ENCODE peak calls at places on chromosomes 6 and 20, in seven cellular contexts. One of them, this sample, is unnamed.

GRCh38 chr6:79525272-79526100 is 11.7 kb downstream of the LCA5 start:
- DNase-seq in MV-4-11: no peak
- DNase-seq in Panc1: no peak
- DNase-seq in glomerular endothelial cell: no peak
- DNase-seq in SK-N-SH: no peak
- DNase-seq in activated CD4-positive, alpha-beta T cell treated with anti-CD3 and anti-CD28 coated beads, Interleukin-2, amount 10 ng/mL, durations not matched to agents 7 days and 5 days: no peak
- DNase-seq in heart left ventricle: peak
- DNase-seq in this sample: no peak

GRCh38 chr20:60482201-60482600 is 524.0 kb downstream of the CDH26 start:
- DNase-seq in MV-4-11: no peak
- DNase-seq in Panc1: no peak
- DNase-seq in glomerular endothelial cell: no peak
- DNase-seq in SK-N-SH: no peak
- DNase-seq in activated CD4-positive, alpha-beta T cell treated with anti-CD3 and anti-CD28 coated beads, Interleukin-2, amount 10 ng/mL, durations not matched to agents 7 days and 5 days: no peak
- DNase-seq in heart left ventricle: no peak
- DNase-seq in this sample: no peak

GRCh38 chr6:128882991-128883571 is at the start of gene LAMA2:
- DNase-seq in MV-4-11: no peak
- DNase-seq in Panc1: no peak
- DNase-seq in glomerular endothelial cell: peak
- DNase-seq in SK-N-SH: peak
- DNase-seq in activated CD4-positive, alpha-beta T cell treated with anti-CD3 and anti-CD28 coated beads, Interleukin-2, amount 10 ng/mL, durations not matched to agents 7 days and 5 days: no peak
- DNase-seq in heart left ventricle: peak
- DNase-seq in this sample: peak

GRCh38 chr6:1578293-1578745 is 31.4 kb upstream of the FOXC1 start:
- DNase-seq in MV-4-11: no peak
- DNase-seq in Panc1: no peak
- DNase-seq in glomerular endothelial cell: no peak
- DNase-seq in SK-N-SH: no peak
- DNase-seq in activated CD4-positive, alpha-beta T cell treated with anti-CD3 and anti-CD28 coated beads, Interleukin-2, amount 10 ng/mL, durations not matched to agents 7 days and 5 days: no peak
- DNase-seq in heart left ventricle: no peak
- DNase-seq in this sample: no peak

GRCh38 chr6:56450882-56451739 is 191.6 kb downstream of the DST start:
- DNase-seq in MV-4-11: no peak
- DNase-seq in Panc1: no peak
- DNase-seq in glomerular endothelial cell: no peak
- DNase-seq in SK-N-SH: no peak
- DNase-seq in activated CD4-positive, alpha-beta T cell treated with anti-CD3 and anti-CD28 coated beads, Interleukin-2, amount 10 ng/mL, durations not matched to agents 7 days and 5 days: no peak
- DNase-seq in heart left ventricle: peak
- DNase-seq in this sample: no peak

GRCh38 chr6:115999256-115999655 is 61.4 kb downstream of the FRK start:
- DNase-seq in MV-4-11: no peak
- DNase-seq in Panc1: no peak
- DNase-seq in glomerular endothelial cell: no peak
- DNase-seq in SK-N-SH: no peak
- DNase-seq in activated CD4-positive, alpha-beta T cell treated with anti-CD3 and anti-CD28 coated beads, Interleukin-2, amount 10 ng/mL, durations not matched to agents 7 days and 5 days: no peak
- DNase-seq in heart left ventricle: no peak
- DNase-seq in this sample: no peak

GRCh38 chr6:41574002-41574401 is 27.8 kb downstream of the FOXP4 start:
- DNase-seq in MV-4-11: peak
- DNase-seq in Panc1: no peak
- DNase-seq in glomerular endothelial cell: no peak
- DNase-seq in SK-N-SH: no peak
- DNase-seq in activated CD4-positive, alpha-beta T cell treated with anti-CD3 and anti-CD28 coated beads, Interleukin-2, amount 10 ng/mL, durations not matched to agents 7 days and 5 days: no peak
- DNase-seq in heart left ventricle: no peak
- DNase-seq in this sample: no peak

GRCh38 chr6:40577672-40578071 is 9.5 kb downstream of the LRFN2 start:
- DNase-seq in MV-4-11: no peak
- DNase-seq in Panc1: no peak
- DNase-seq in glomerular endothelial cell: no peak
- DNase-seq in SK-N-SH: no peak
- DNase-seq in activated CD4-positive, alpha-beta T cell treated with anti-CD3 and anti-CD28 coated beads, Interleukin-2, amount 10 ng/mL, durations not matched to agents 7 days and 5 days: no peak
- DNase-seq in heart left ventricle: no peak
- DNase-seq in this sample: no peak

GRCh38 chr6:165732696-165733486 is 69.8 kb upstream of the PDE10A start:
- DNase-seq in MV-4-11: no peak
- DNase-seq in Panc1: no peak
- DNase-seq in glomerular endothelial cell: no peak
- DNase-seq in SK-N-SH: no peak
- DNase-seq in activated CD4-positive, alpha-beta T cell treated with anti-CD3 and anti-CD28 coated beads, Interleukin-2, amount 10 ng/mL, durations not matched to agents 7 days and 5 days: no peak
- DNase-seq in heart left ventricle: no peak
- DNase-seq in this sample: no peak

GRCh38 chr20:44054849-44055248 is 132.1 kb downstream of the JPH2 start:
- DNase-seq in MV-4-11: no peak
- DNase-seq in Panc1: no peak
- DNase-seq in glomerular endothelial cell: no peak
- DNase-seq in SK-N-SH: no peak
- DNase-seq in activated CD4-positive, alpha-beta T cell treated with anti-CD3 and anti-CD28 coated beads, Interleukin-2, amount 10 ng/mL, durations not matched to agents 7 days and 5 days: no peak
- DNase-seq in heart left ventricle: no peak
- DNase-seq in this sample: no peak

GRCh38 chr6:81613606-81614005 is 138.9 kb downstream of the TENT5A start:
- DNase-seq in MV-4-11: peak
- DNase-seq in Panc1: no peak
- DNase-seq in glomerular endothelial cell: no peak
- DNase-seq in SK-N-SH: no peak
- DNase-seq in activated CD4-positive, alpha-beta T cell treated with anti-CD3 and anti-CD28 coated beads, Interleukin-2, amount 10 ng/mL, durations not matched to agents 7 days and 5 days: no peak
- DNase-seq in heart left ventricle: no peak
- DNase-seq in this sample: no peak

GRCh38 chr6:169701218-169701952 is 444 bp downstream of the WDR27 start:
- DNase-seq in MV-4-11: no peak
- DNase-seq in Panc1: no peak
- DNase-seq in glomerular endothelial cell: no peak
- DNase-seq in SK-N-SH: peak
- DNase-seq in activated CD4-positive, alpha-beta T cell treated with anti-CD3 and anti-CD28 coated beads, Interleukin-2, amount 10 ng/mL, durations not matched to agents 7 days and 5 days: no peak
- DNase-seq in heart left ventricle: no peak
- DNase-seq in this sample: no peak

GRCh38 chr20:59525500-59526241 is 78.7 kb upstream of the PHACTR3 start:
- DNase-seq in MV-4-11: no peak
- DNase-seq in Panc1: no peak
- DNase-seq in glomerular endothelial cell: no peak
- DNase-seq in SK-N-SH: peak
- DNase-seq in activated CD4-positive, alpha-beta T cell treated with anti-CD3 and anti-CD28 coated beads, Interleukin-2, amount 10 ng/mL, durations not matched to agents 7 days and 5 days: peak
- DNase-seq in heart left ventricle: peak
- DNase-seq in this sample: peak

GRCh38 chr6:170545405-170545804 is 7.7 kb downstream of the PSMB1 start:
- DNase-seq in MV-4-11: no peak
- DNase-seq in Panc1: no peak
- DNase-seq in glomerular endothelial cell: no peak
- DNase-seq in SK-N-SH: no peak
- DNase-seq in activated CD4-positive, alpha-beta T cell treated with anti-CD3 and anti-CD28 coated beads, Interleukin-2, amount 10 ng/mL, durations not matched to agents 7 days and 5 days: no peak
- DNase-seq in heart left ventricle: no peak
- DNase-seq in this sample: no peak

GRCh38 chr20:41304002-41304401 is 13.5 kb downstream of the ZHX3 start:
- DNase-seq in MV-4-11: peak
- DNase-seq in Panc1: no peak
- DNase-seq in glomerular endothelial cell: no peak
- DNase-seq in SK-N-SH: no peak
- DNase-seq in activated CD4-positive, alpha-beta T cell treated with anti-CD3 and anti-CD28 coated beads, Interleukin-2, amount 10 ng/mL, durations not matched to agents 7 days and 5 days: no peak
- DNase-seq in heart left ventricle: no peak
- DNase-seq in this sample: no peak

GRCh38 chr20:44746367-44747165 is 901 bp downstream of the KCNK15 start:
- DNase-seq in MV-4-11: no peak
- DNase-seq in Panc1: no peak
- DNase-seq in glomerular endothelial cell: no peak
- DNase-seq in SK-N-SH: peak
- DNase-seq in activated CD4-positive, alpha-beta T cell treated with anti-CD3 and anti-CD28 coated beads, Interleukin-2, amount 10 ng/mL, durations not matched to agents 7 days and 5 days: no peak
- DNase-seq in heart left ventricle: no peak
- DNase-seq in this sample: no peak

GRCh38 chr20:50149481-50150254 is 3.9 kb downstream of the PEDS1 start:
- DNase-seq in MV-4-11: no peak
- DNase-seq in Panc1: no peak
- DNase-seq in glomerular endothelial cell: no peak
- DNase-seq in SK-N-SH: no peak
- DNase-seq in activated CD4-positive, alpha-beta T cell treated with anti-CD3 and anti-CD28 coated beads, Interleukin-2, amount 10 ng/mL, durations not matched to agents 7 days and 5 days: no peak
- DNase-seq in heart left ventricle: no peak
- DNase-seq in this sample: no peak

GRCh38 chr6:4396032-4396431 is 260.7 kb upstream of the ECI2 start:
- DNase-seq in MV-4-11: no peak
- DNase-seq in Panc1: no peak
- DNase-seq in glomerular endothelial cell: no peak
- DNase-seq in SK-N-SH: no peak
- DNase-seq in activated CD4-positive, alpha-beta T cell treated with anti-CD3 and anti-CD28 coated beads, Interleukin-2, amount 10 ng/mL, durations not matched to agents 7 days and 5 days: no peak
- DNase-seq in heart left ventricle: no peak
- DNase-seq in this sample: no peak

GRCh38 chr6:169293196-169293595 is 39.5 kb upstream of the THBS2 start:
- DNase-seq in MV-4-11: peak
- DNase-seq in Panc1: no peak
- DNase-seq in glomerular endothelial cell: no peak
- DNase-seq in SK-N-SH: no peak
- DNase-seq in activated CD4-positive, alpha-beta T cell treated with anti-CD3 and anti-CD28 coated beads, Interleukin-2, amount 10 ng/mL, durations not matched to agents 7 days and 5 days: no peak
- DNase-seq in heart left ventricle: no peak
- DNase-seq in this sample: no peak

GRCh38 chr20:10239954-10240353 is 21.3 kb downstream of the SNAP25 start:
- DNase-seq in MV-4-11: peak
- DNase-seq in Panc1: no peak
- DNase-seq in glomerular endothelial cell: no peak
- DNase-seq in SK-N-SH: no peak
- DNase-seq in activated CD4-positive, alpha-beta T cell treated with anti-CD3 and anti-CD28 coated beads, Interleukin-2, amount 10 ng/mL, durations not matched to agents 7 days and 5 days: no peak
- DNase-seq in heart left ventricle: no peak
- DNase-seq in this sample: no peak

GRCh38 chr6:85191656-85192055 is 258.2 kb upstream of the NT5E start:
- DNase-seq in MV-4-11: no peak
- DNase-seq in Panc1: no peak
- DNase-seq in glomerular endothelial cell: no peak
- DNase-seq in SK-N-SH: no peak
- DNase-seq in activated CD4-positive, alpha-beta T cell treated with anti-CD3 and anti-CD28 coated beads, Interleukin-2, amount 10 ng/mL, durations not matched to agents 7 days and 5 days: no peak
- DNase-seq in heart left ventricle: no peak
- DNase-seq in this sample: no peak

GRCh38 chr6:154590770-154591169 is 80.3 kb upstream of the CNKSR3 start:
- DNase-seq in MV-4-11: no peak
- DNase-seq in Panc1: no peak
- DNase-seq in glomerular endothelial cell: no peak
- DNase-seq in SK-N-SH: no peak
- DNase-seq in activated CD4-positive, alpha-beta T cell treated with anti-CD3 and anti-CD28 coated beads, Interleukin-2, amount 10 ng/mL, durations not matched to agents 7 days and 5 days: no peak
- DNase-seq in heart left ventricle: no peak
- DNase-seq in this sample: no peak

GRCh38 chr20:62928246-62928939 is 2.1 kb upstream of the DIDO1 start:
- DNase-seq in MV-4-11: no peak
- DNase-seq in Panc1: no peak
- DNase-seq in glomerular endothelial cell: no peak
- DNase-seq in SK-N-SH: no peak
- DNase-seq in activated CD4-positive, alpha-beta T cell treated with anti-CD3 and anti-CD28 coated beads, Interleukin-2, amount 10 ng/mL, durations not matched to agents 7 days and 5 days: no peak
- DNase-seq in heart left ventricle: no peak
- DNase-seq in this sample: no peak

GRCh38 chr6:131443514-131443913 is 129.5 kb upstream of the ARG1 start:
- DNase-seq in MV-4-11: peak
- DNase-seq in Panc1: no peak
- DNase-seq in glomerular endothelial cell: no peak
- DNase-seq in SK-N-SH: no peak
- DNase-seq in activated CD4-positive, alpha-beta T cell treated with anti-CD3 and anti-CD28 coated beads, Interleukin-2, amount 10 ng/mL, durations not matched to agents 7 days and 5 days: peak
- DNase-seq in heart left ventricle: no peak
- DNase-seq in this sample: no peak

GRCh38 chr6:33147807-33148666 is 44.2 kb downstream of the COL11A2 start:
- DNase-seq in MV-4-11: peak
- DNase-seq in Panc1: no peak
- DNase-seq in glomerular endothelial cell: no peak
- DNase-seq in SK-N-SH: peak
- DNase-seq in activated CD4-positive, alpha-beta T cell treated with anti-CD3 and anti-CD28 coated beads, Interleukin-2, amount 10 ng/mL, durations not matched to agents 7 days and 5 days: no peak
- DNase-seq in heart left ventricle: no peak
- DNase-seq in this sample: peak

GRCh38 chr6:125111219-125111983 is 42.2 kb upstream of the TPD52L1 start:
- DNase-seq in MV-4-11: no peak
- DNase-seq in Panc1: no peak
- DNase-seq in glomerular endothelial cell: no peak
- DNase-seq in SK-N-SH: no peak
- DNase-seq in activated CD4-positive, alpha-beta T cell treated with anti-CD3 and anti-CD28 coated beads, Interleukin-2, amount 10 ng/mL, durations not matched to agents 7 days and 5 days: no peak
- DNase-seq in heart left ventricle: no peak
- DNase-seq in this sample: no peak